ENCODE peak calls at places on chromosome 10, in five cellular contexts. C is tibial artery, R is mesenchymal stem cell, Y is prostate gland, T is GM23338. W is an unnamed sample.

GRCh38 chr10:123634221-123634620 is 31.9 kb upstream of the GPR26 start:
- DNase-seq in T (no peak), Y (no peak), R (no peak), C (no peak), W (no peak)

GRCh38 chr10:94622666-94623205 is 60.8 kb upstream of the CYP2C18 start:
- DNase-seq in R (no peak), Y (no peak), C (no peak), T (no peak), W (no peak)

GRCh38 chr10:123194056-123194455 is 39.9 kb downstream of the BUB3 start:
- DNase-seq in Y (no peak), R (no peak), C (no peak), T (no peak), W (no peak)

GRCh38 chr10:8314486-8314885 is 260.0 kb downstream of the GATA3 start:
- DNase-seq in Y (no peak), R (no peak), T (no peak), C (no peak), W (no peak)

GRCh38 chr10:25815999-25816768 is 117.8 kb upstream of the MYO3A start:
- DNase-seq in R (no peak), C (no peak), Y (no peak), T (no peak), W (no peak)

GRCh38 chr10:132850246-132850645 is 64.3 kb upstream of the NKX6-2 start:
- DNase-seq in Y (no peak), C (no peak), R (no peak), T (no peak), W (no peak)

GRCh38 chr10:102420443-102420809 is 210 bp upstream of the FBXL15 start:
- DNase-seq in T (peak; percentile 94), C (no peak), R (no peak), Y (peak; percentile 82), W (no peak)

GRCh38 chr10:33126118-33126517 is 168.1 kb upstream of the ITGB1 start:
- DNase-seq in Y (peak; percentile 13), T (no peak), C (no peak), R (peak; percentile 46), W (no peak)

GRCh38 chr10:52818019-52818418 is 45.4 kb upstream of the MBL2 start:
- DNase-seq in R (peak; percentile 65), T (peak; percentile 90), Y (no peak), C (no peak), W (no peak)

GRCh38 chr10:91340613-91341362 is 69.4 kb upstream of the HECTD2 start:
- DNase-seq in Y (no peak), C (peak; percentile 44), T (no peak), R (peak; percentile 90), W (no peak)

GRCh38 chr10:74645681-74646080 is 180.7 kb upstream of the KAT6B start:
- DNase-seq in Y (no peak), C (no peak), T (no peak), R (no peak), W (no peak)
- H3K36me3 ChIP-seq in Y (no peaks in the 10 kb centered on the region), C (no peaks in the 10 kb centered on the region), T (no peaks in the 10 kb centered on the region), R (no peaks in the 10 kb centered on the region), W (no peaks in the 10 kb centered on the region)

DNA sequence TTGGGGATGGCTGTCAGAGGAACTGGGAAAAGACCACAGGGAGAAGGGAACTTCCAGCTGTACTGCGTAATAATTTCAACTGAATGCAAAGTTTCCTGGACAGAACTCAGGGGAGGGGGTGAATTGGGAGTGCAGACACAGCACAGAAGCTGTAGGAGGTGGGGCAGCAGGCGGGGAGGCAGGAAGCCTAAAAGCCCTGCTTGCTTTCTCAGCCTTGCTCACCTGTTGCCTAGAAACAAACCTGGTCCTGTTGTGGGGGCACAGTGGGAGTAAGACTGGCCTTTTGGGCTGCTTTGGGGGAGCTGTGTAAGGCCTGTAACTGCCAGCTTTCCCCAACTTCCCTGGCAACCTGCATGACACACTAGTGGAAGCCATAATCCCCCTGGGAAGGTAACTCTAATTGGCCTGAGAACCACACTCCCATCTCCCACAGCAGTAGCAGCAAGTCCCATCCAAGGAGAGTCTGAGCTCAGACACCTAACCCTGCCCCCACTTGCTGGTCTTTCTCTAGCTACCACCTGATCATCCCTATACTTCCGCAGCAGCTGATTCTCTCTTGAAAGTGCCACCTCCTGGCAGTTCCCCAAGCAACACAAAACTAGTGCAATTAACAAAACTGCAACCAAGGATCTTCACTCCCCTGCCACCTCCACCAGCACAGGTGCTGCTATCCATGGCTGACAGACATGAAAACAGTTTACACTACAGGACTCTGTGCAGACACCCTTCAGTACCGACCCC is 1239.3 kb downstream of the SORCS1 start:
- DNase-seq in C (no peak), Y (no peak), R (no peak), T (peak; percentile 40), W (no peak)
- H3K36me3 ChIP-seq in C (no peaks in the 10 kb centered on the region), Y (no peaks in the 10 kb centered on the region), R (no peaks in the 10 kb centered on the region), T (no peaks in the 10 kb centered on the region), W (no peaks in the 10 kb centered on the region)

GRCh38 chr10:78000206-78000605 is 29.1 kb downstream of the POLR3A start:
- DNase-seq in R (no peak), T (no peak), Y (no peak), C (no peak), W (no peak)
- H3K36me3 ChIP-seq in R (peaks cover 45% of the 10 kb centered on the region), T (peaks cover 84% of the 10 kb centered on the region), Y (no peaks in the 10 kb centered on the region), C (peaks cover 69% of the 10 kb centered on the region), W (peaks cover 69% of the 10 kb centered on the region)

GRCh38 chr10:124967255-124967654 is 25.3 kb downstream of the ZRANB1 start:
- DNase-seq in C (no peak), Y (no peak), R (no peak), T (no peak), W (no peak)
- H3K36me3 ChIP-seq in C (peaks cover 7% of the 10 kb centered on the region), Y (no peaks in the 10 kb centered on the region), R (peaks cover 6% of the 10 kb centered on the region), T (no peaks in the 10 kb centered on the region), W (peaks cover 54% of the 10 kb centered on the region)

DNA sequence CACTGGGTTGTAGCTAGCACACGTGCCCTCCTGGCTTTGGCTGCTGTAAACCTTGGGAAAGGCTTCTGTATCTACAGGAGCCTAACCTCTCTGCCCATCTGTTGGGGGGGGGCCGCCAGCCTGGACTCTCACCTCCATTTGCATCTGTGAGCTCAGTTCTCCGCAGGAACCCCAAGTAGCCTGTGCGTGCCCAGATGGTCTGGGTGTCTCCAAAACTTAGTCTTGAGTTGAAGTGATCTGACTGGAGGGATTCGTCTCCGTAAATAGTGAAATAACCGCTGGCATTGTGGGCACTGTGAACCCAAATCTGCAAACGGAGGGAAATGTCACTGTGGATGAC is 147.9 kb downstream of the ZMYND11 start:
- DNase-seq in R (no peak), C (no peak), T (peak; percentile 17), Y (no peak), W (no peak)
- H3K36me3 ChIP-seq in R (peaks cover 55% of the 10 kb centered on the region), C (peaks cover 84% of the 10 kb centered on the region), T (no peaks in the 10 kb centered on the region), Y (no peaks in the 10 kb centered on the region), W (peaks cover 57% of the 10 kb centered on the region)

GRCh38 chr10:5741276-5741675 is 56.6 kb downstream of the TASOR2 start:
- DNase-seq in C (no peak), T (no peak), Y (no peak), R (no peak), W (no peak)
- H3K36me3 ChIP-seq in C (peaks cover 56% of the 10 kb centered on the region), T (peaks cover 20% of the 10 kb centered on the region), Y (no peaks in the 10 kb centered on the region), R (peaks cover 8% of the 10 kb centered on the region), W (peaks cover 72% of the 10 kb centered on the region)

DNA sequence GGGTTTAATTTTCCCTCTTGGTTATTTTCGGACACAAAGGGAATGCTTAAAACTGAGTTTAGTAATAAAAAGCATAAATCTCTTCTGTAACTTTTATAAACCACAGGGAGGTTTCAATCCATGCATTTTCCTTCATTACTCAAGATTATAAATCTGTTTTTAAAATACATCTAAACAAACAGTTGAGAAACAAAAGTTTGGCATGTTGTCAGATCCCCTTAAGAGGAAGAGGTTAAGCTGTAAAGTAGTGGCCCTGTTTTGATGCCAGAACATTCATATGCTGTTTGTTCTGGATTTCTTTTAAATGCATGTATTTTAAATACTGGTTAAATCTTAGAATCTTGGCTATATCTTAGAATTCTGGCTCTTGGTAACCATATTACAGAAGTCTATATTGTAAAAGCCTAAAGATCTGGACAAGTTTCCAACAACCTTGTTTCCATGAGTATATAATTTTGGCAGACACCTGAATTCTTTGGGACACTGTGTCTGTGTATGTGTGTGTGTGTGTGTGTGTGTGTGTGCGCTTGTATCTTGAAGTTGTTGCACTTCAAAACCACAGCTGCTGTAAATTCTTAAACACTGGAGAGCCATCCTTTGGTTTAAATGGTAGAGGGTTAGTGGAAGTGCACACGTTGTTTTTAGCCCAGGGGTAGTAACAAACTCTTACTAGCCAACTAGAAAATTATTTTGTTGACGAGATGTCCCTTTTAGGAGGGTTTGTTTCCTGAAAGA is 6.8 kb upstream of the SEMA4G start:
- DNase-seq in R (no peak), C (no peak), Y (no peak), T (no peak), W (no peak)
- H3K36me3 ChIP-seq in R (peaks cover 16% of the 10 kb centered on the region), C (peaks cover 62% of the 10 kb centered on the region), Y (no peaks in the 10 kb centered on the region), T (peaks cover 10% of the 10 kb centered on the region), W (peaks cover 67% of the 10 kb centered on the region)

GRCh38 chr10:110506448-110506847 is 8.7 kb downstream of the DUSP5 start:
- DNase-seq in T (no peak), C (no peak), Y (no peak), R (no peak), W (no peak)
- H3K36me3 ChIP-seq in T (peaks cover 16% of the 10 kb centered on the region), C (peaks cover 32% of the 10 kb centered on the region), Y (no peaks in the 10 kb centered on the region), R (peaks cover 51% of the 10 kb centered on the region), W (peaks cover 39% of the 10 kb centered on the region)

GRCh38 chr10:83164134-83164533 is 975.2 kb upstream of the GHITM start:
- DNase-seq in T (no peak), C (no peak), Y (no peak), R (peak; percentile 5), W (no peak)
- H3K36me3 ChIP-seq in T (no peaks in the 10 kb centered on the region), C (no peaks in the 10 kb centered on the region), Y (no peaks in the 10 kb centered on the region), R (no peaks in the 10 kb centered on the region), W (no peaks in the 10 kb centered on the region)

DNA sequence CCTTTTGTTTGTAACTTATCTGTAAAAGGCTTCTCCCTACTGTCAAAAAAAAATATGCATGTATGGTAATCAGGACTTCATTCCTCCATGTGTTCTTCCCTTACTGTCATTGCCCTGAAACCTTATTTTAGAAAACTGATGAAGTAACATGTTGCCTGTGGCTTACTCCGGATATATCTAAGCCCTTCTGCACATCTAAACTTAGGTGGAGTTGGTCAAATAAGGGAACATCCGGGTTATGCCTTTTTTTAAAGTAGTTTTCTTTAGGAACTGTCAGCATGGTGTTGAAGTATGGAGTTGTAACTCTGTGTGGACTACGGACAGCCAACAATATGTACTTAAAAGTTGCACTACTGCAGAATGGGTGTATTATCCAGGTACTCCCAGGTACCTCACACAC is 6.1 kb downstream of the SAR1A start:
- DNase-seq in Y (no peak), C (no peak), R (no peak), T (no peak), W (no peak)
- H3K36me3 ChIP-seq in Y (peaks cover 2% of the 10 kb centered on the region), C (peaks cover 21% of the 10 kb centered on the region), R (peaks cover 4% of the 10 kb centered on the region), T (peaks cover 7% of the 10 kb centered on the region), W (peaks cover 56% of the 10 kb centered on the region)